ENCODE peak calls at places on chromosome 7, in six cellular contexts. N is NCI-H2029 treated with DMSO at 0.1 percent for 48 hours; V is activated CD8-positive, alpha-beta memory T cell treated with anti-CD3 and anti-CD28 coated beads for 24 hours; C is foreskin melanocyte; F is HT1080; W is SK-N-SH. B is an unnamed sample.

GRCh38 chr7:10632707-10633106 is 341.0 kb upstream of the PHF14 start:
- DNase-seq in N (no peak), V (no peak), C (peak), F (no peak), W (no peak), B (no peak)

GRCh38 chr7:99794585-99795502 is 10.9 kb upstream of the CYP3A4 start:
- DNase-seq in N (no peak), V (no peak), C (no peak), F (peak), W (no peak), B (no peak)

GRCh38 chr7:51927738-51928137 is 611.1 kb upstream of the COBL start:
- DNase-seq in N (no peak), V (no peak), C (no peak), F (no peak), W (no peak), B (no peak)

GRCh38 chr7:55478700-55479099 is 93.6 kb downstream of the VOPP1 start:
- DNase-seq in N (no peak), V (no peak), C (no peak), F (no peak), W (no peak), B (no peak)

GRCh38 chr7:133303372-133303771 is 50.5 kb downstream of the EXOC4 start:
- DNase-seq in N (no peak), V (no peak), C (no peak), F (no peak), W (no peak), B (no peak)

GRCh38 chr7:28503396-28503795 is 91.1 kb downstream of the CREB5 start:
- DNase-seq in N (no peak), V (no peak), C (no peak), F (no peak), W (no peak), B (no peak)

GRCh38 chr7:66183700-66184099 is 21.4 kb upstream of the TPST1 start:
- DNase-seq in N (no peak), V (no peak), C (no peak), F (peak), W (no peak), B (no peak)

GRCh38 chr7:159158888-159159405 is 14.3 kb upstream of the VIPR2 start:
- DNase-seq in N (no peak), V (no peak), C (no peak), F (no peak), W (peak), B (no peak)

GRCh38 chr7:72925546-72926120 is 738 bp downstream of the POM121 start:
- DNase-seq in N (no peak), V (no peak), C (no peak), F (no peak), W (peak), B (no peak)

GRCh38 chr7:128381161-128381821 is 19.8 kb upstream of the PRRT4 start:
- DNase-seq in N (no peak), V (peak), C (no peak), F (no peak), W (peak), B (peak)

GRCh38 chr7:74194686-74195085 is 15.1 kb upstream of the LAT2 start:
- DNase-seq in N (no peak), V (no peak), C (no peak), F (no peak), W (no peak), B (no peak)

GRCh38 chr7:84022686-84023308 is 171.8 kb downstream of the SEMA3A start:
- DNase-seq in N (peak), V (no peak), C (no peak), F (no peak), W (no peak), B (no peak)

GRCh38 chr7:94701555-94701973 is 45.6 kb upstream of the SGCE start:
- DNase-seq in N (no peak), V (no peak), C (peak), F (peak), W (no peak), B (peak)

GRCh38 chr7:39650676-39651075 is 27.3 kb downstream of the RALA start:
- DNase-seq in N (no peak), V (no peak), C (no peak), F (peak), W (no peak), B (no peak)

GRCh38 chr7:44283381-44284211 is 41.8 kb downstream of the CAMK2B start:
- DNase-seq in N (no peak), V (peak), C (no peak), F (no peak), W (peak), B (no peak)

GRCh38 chr7:50851451-50851850 is 68.8 kb upstream of the GRB10 start:
- DNase-seq in N (no peak), V (no peak), C (peak), F (peak), W (no peak), B (peak)

GRCh38 chr7:128189231-128189930 is 51.7 kb upstream of the LEP start:
- DNase-seq in N (no peak), V (no peak), C (no peak), F (no peak), W (no peak), B (no peak)

GRCh38 chr7:128113839-128114238 is 82.6 kb upstream of the LRRC4 start:
- DNase-seq in N (no peak), V (peak), C (no peak), F (no peak), W (no peak), B (no peak)

GRCh38 chr7:98826400-98826799 is 43.4 kb downstream of the TMEM130 start:
- DNase-seq in N (no peak), V (no peak), C (no peak), F (no peak), W (no peak), B (no peak)

GRCh38 chr7:82325416-82325815 is 118.2 kb downstream of the CACNA2D1 start:
- DNase-seq in N (no peak), V (no peak), C (no peak), F (no peak), W (no peak), B (no peak)

GRCh38 chr7:105199372-105199771 is 185.4 kb downstream of the KMT2E start:
- DNase-seq in N (no peak), V (no peak), C (no peak), F (no peak), W (no peak), B (no peak)

GRCh38 chr7:82578430-82578829 is 134.9 kb upstream of the CACNA2D1 start:
- DNase-seq in N (peak), V (no peak), C (peak), F (peak), W (no peak), B (peak)

GRCh38 chr7:137976700-137977099 is 25.2 kb downstream of the CREB3L2 start:
- DNase-seq in N (no peak), V (no peak), C (no peak), F (no peak), W (no peak), B (no peak)

GRCh38 chr7:95430864-95431263 is 4.0 kb downstream of the PON2 start:
- DNase-seq in N (no peak), V (no peak), C (no peak), F (peak), W (no peak), B (no peak)

GRCh38 chr7:105808703-105809590 is 67.5 kb downstream of the ATXN7L1 start:
- DNase-seq in N (no peak), V (peak), C (peak), F (peak), W (no peak), B (peak)

GRCh38 chr7:121339082-121339481 is 10.3 kb downstream of the WNT16 start:
- DNase-seq in N (no peak), V (no peak), C (no peak), F (no peak), W (no peak), B (no peak)

GRCh38 chr7:54292171-54292925 is 249.8 kb upstream of the VSTM2A start:
- DNase-seq in N (no peak), V (no peak), C (no peak), F (no peak), W (no peak), B (no peak)

GRCh38 chr7:154484406-154484805 is 432.2 kb downstream of the DPP6 start:
- DNase-seq in N (peak), V (no peak), C (no peak), F (no peak), W (peak), B (no peak)

GRCh38 chr7:100452513-100452912 is 11.5 kb downstream of the SPACDR start:
- DNase-seq in N (no peak), V (no peak), C (no peak), F (no peak), W (no peak), B (no peak)

GRCh38 chr7:154871483-154871882 is 131.4 kb downstream of the PAXIP1 start:
- DNase-seq in N (no peak), V (no peak), C (no peak), F (no peak), W (peak), B (no peak)

GRCh38 chr7:69553190-69553589 is 45.1 kb upstream of the AUTS2 start:
- DNase-seq in N (no peak), V (no peak), C (no peak), F (no peak), W (no peak), B (no peak)

GRCh38 chr7:155867734-155868400 is 55.6 kb upstream of the SHH start:
- DNase-seq in N (no peak), V (no peak), C (no peak), F (no peak), W (no peak), B (no peak)